ENCODE peak calls at places on chromosomes 2 and 18, in five cellular contexts. One of them, this sample, is unnamed.

GRCh38 chr2:180110469-180110868 is 103.4 kb upstream of the CWC22 start:
- DNase-seq in IMR-90: no peak
- DNase-seq in H9: no peak
- DNase-seq in mesenchymal stem cell: no peak
- DNase-seq in neuronal stem cell: no peak
- DNase-seq in this sample: no peak

GRCh38 chr2:88843061-88843460 is 151.6 kb downstream of the RPIA start:
- DNase-seq in mesenchymal stem cell: no peak
- DNase-seq in neuronal stem cell: no peak
- DNase-seq in IMR-90: no peak
- DNase-seq in H9: no peak
- DNase-seq in this sample: no peak

GRCh38 chr18:5890606-5891360 is 4.5 kb downstream of the TMEM200C start:
- DNase-seq in IMR-90: no peak
- DNase-seq in neuronal stem cell: peak; percentile 69
- DNase-seq in mesenchymal stem cell: no peak
- DNase-seq in H9: peak; percentile 70
- DNase-seq in this sample: peak; percentile 69

GRCh38 chr2:202172439-202173191 is 65.8 kb downstream of the SUMO1 start:
- DNase-seq in H9: no peak
- DNase-seq in mesenchymal stem cell: peak; percentile 28
- DNase-seq in IMR-90: peak; percentile 59
- DNase-seq in neuronal stem cell: no peak
- DNase-seq in this sample: no peak

GRCh38 chr18:31248783-31249521 is 69.0 kb upstream of the DSG1 start:
- DNase-seq in neuronal stem cell: no peak
- DNase-seq in H9: no peak
- DNase-seq in IMR-90: peak; percentile 18
- DNase-seq in mesenchymal stem cell: no peak
- DNase-seq in this sample: no peak

GRCh38 chr18:7592305-7593071 is 25.4 kb downstream of the PTPRM start:
- DNase-seq in mesenchymal stem cell: no peak
- DNase-seq in IMR-90: no peak
- DNase-seq in neuronal stem cell: no peak
- DNase-seq in H9: peak; percentile 60
- DNase-seq in this sample: no peak

GRCh38 chr18:21261352-21261751 is 19.3 kb downstream of the GREB1L start:
- DNase-seq in H9: no peak
- DNase-seq in neuronal stem cell: no peak
- DNase-seq in IMR-90: no peak
- DNase-seq in mesenchymal stem cell: no peak
- DNase-seq in this sample: no peak

GRCh38 chr2:34105015-34105767 is 506.1 kb upstream of the FAM98A start:
- DNase-seq in H9: no peak
- DNase-seq in IMR-90: peak; percentile 83
- DNase-seq in mesenchymal stem cell: peak; percentile 54
- DNase-seq in neuronal stem cell: no peak
- DNase-seq in this sample: no peak

GRCh38 chr2:74893332-74893731 is 59.4 kb downstream of the HK2 start:
- DNase-seq in IMR-90: peak; percentile 83
- DNase-seq in mesenchymal stem cell: peak; percentile 68
- DNase-seq in H9: no peak
- DNase-seq in neuronal stem cell: no peak
- DNase-seq in this sample: no peak

GRCh38 chr18:26875040-26875654 is 9.6 kb upstream of the AQP4 start:
- DNase-seq in mesenchymal stem cell: no peak
- DNase-seq in H9: no peak
- DNase-seq in neuronal stem cell: no peak
- DNase-seq in IMR-90: no peak
- DNase-seq in this sample: no peak

GRCh38 chr2:153623020-153623419 is 144.5 kb upstream of the RPRM start:
- DNase-seq in neuronal stem cell: no peak
- DNase-seq in mesenchymal stem cell: no peak
- DNase-seq in IMR-90: no peak
- DNase-seq in H9: no peak
- DNase-seq in this sample: no peak

GRCh38 chr2:10385501-10385900 is 62.6 kb downstream of the ODC1 start:
- DNase-seq in IMR-90: no peak
- DNase-seq in neuronal stem cell: no peak
- DNase-seq in mesenchymal stem cell: no peak
- DNase-seq in H9: no peak
- DNase-seq in this sample: no peak

GRCh38 chr2:223647258-223647952 is 45.2 kb upstream of the SCG2 start:
- DNase-seq in mesenchymal stem cell: peak; percentile 66
- DNase-seq in IMR-90: peak; percentile 24
- DNase-seq in neuronal stem cell: no peak
- DNase-seq in H9: no peak
- DNase-seq in this sample: no peak

GRCh38 chr18:76805221-76805620 is 17.1 kb upstream of the ZNF236 start:
- DNase-seq in H9: no peak
- DNase-seq in neuronal stem cell: no peak
- DNase-seq in IMR-90: peak; percentile 45
- DNase-seq in mesenchymal stem cell: peak; percentile 50
- DNase-seq in this sample: no peak

GRCh38 chr18:27278131-27278530 is 93.0 kb upstream of the CHST9 start:
- DNase-seq in IMR-90: no peak
- DNase-seq in H9: no peak
- DNase-seq in neuronal stem cell: no peak
- DNase-seq in mesenchymal stem cell: no peak
- DNase-seq in this sample: peak; percentile 64

GRCh38 chr2:176493221-176493825 is 224.1 kb downstream of the MTX2 start:
- DNase-seq in IMR-90: no peak
- DNase-seq in mesenchymal stem cell: no peak
- DNase-seq in H9: no peak
- DNase-seq in neuronal stem cell: no peak
- DNase-seq in this sample: no peak

GRCh38 chr2:94872676-94873361 is 1.6 kb downstream of the TEKT4 start:
- DNase-seq in neuronal stem cell: no peak
- DNase-seq in H9: no peak
- DNase-seq in IMR-90: no peak
- DNase-seq in mesenchymal stem cell: no peak
- DNase-seq in this sample: no peak

GRCh38 chr2:201441409-201441808 is 9.8 kb downstream of the TRAK2 start:
- DNase-seq in neuronal stem cell: no peak
- DNase-seq in H9: no peak
- DNase-seq in IMR-90: no peak
- DNase-seq in mesenchymal stem cell: no peak
- DNase-seq in this sample: no peak

GRCh38 chr18:45954070-45954712 is 12.9 kb downstream of the EPG5 start:
- DNase-seq in neuronal stem cell: no peak
- DNase-seq in mesenchymal stem cell: peak; percentile 82
- DNase-seq in IMR-90: peak; percentile 95
- DNase-seq in H9: no peak
- DNase-seq in this sample: peak; percentile 78

GRCh38 chr2:158501301-158501700 is 44.5 kb downstream of the PKP4 start:
- DNase-seq in H9: no peak
- DNase-seq in neuronal stem cell: no peak
- DNase-seq in IMR-90: no peak
- DNase-seq in mesenchymal stem cell: no peak
- DNase-seq in this sample: no peak

GRCh38 chr2:186903183-186903582 is 54.2 kb upstream of the ZSWIM2 start:
- DNase-seq in mesenchymal stem cell: peak; percentile 35
- DNase-seq in H9: no peak
- DNase-seq in neuronal stem cell: no peak
- DNase-seq in IMR-90: no peak
- DNase-seq in this sample: peak; percentile 38

GRCh38 chr2:232870002-232870765 is at the start of gene SNORC:
- DNase-seq in IMR-90: no peak
- DNase-seq in neuronal stem cell: no peak
- DNase-seq in mesenchymal stem cell: no peak
- DNase-seq in H9: no peak
- DNase-seq in this sample: no peak

GRCh38 chr2:134944975-134945374 is 26.4 kb downstream of the CCNT2 start:
- DNase-seq in H9: no peak
- DNase-seq in IMR-90: no peak
- DNase-seq in neuronal stem cell: no peak
- DNase-seq in mesenchymal stem cell: no peak
- DNase-seq in this sample: no peak

GRCh38 chr18:9792565-9793226 is 84.6 kb downstream of the RAB31 start:
- DNase-seq in H9: peak; percentile 77
- DNase-seq in IMR-90: no peak
- DNase-seq in neuronal stem cell: no peak
- DNase-seq in mesenchymal stem cell: no peak
- DNase-seq in this sample: peak; percentile 44

GRCh38 chr2:26168785-26169184 is 4.1 kb upstream of the GAREM2 start:
- DNase-seq in IMR-90: no peak
- DNase-seq in neuronal stem cell: no peak
- DNase-seq in H9: no peak
- DNase-seq in mesenchymal stem cell: no peak
- DNase-seq in this sample: no peak

GRCh38 chr2:157874997-157875719 is 972 bp downstream of the ACVR1 start:
- DNase-seq in neuronal stem cell: peak; percentile 36
- DNase-seq in mesenchymal stem cell: peak; percentile 82
- DNase-seq in H9: peak; percentile 46
- DNase-seq in IMR-90: peak; percentile 93
- DNase-seq in this sample: no peak

GRCh38 chr2:35114765-35115164 is 1240.8 kb upstream of the CRIM1 start:
- DNase-seq in neuronal stem cell: no peak
- DNase-seq in IMR-90: no peak
- DNase-seq in H9: peak; percentile 65
- DNase-seq in mesenchymal stem cell: no peak
- DNase-seq in this sample: no peak

GRCh38 chr18:32730620-32731021 is 42.2 kb downstream of the KLHL14 start:
- DNase-seq in IMR-90: no peak
- DNase-seq in H9: no peak
- DNase-seq in neuronal stem cell: no peak
- DNase-seq in mesenchymal stem cell: peak; percentile 18
- DNase-seq in this sample: no peak

GRCh38 chr2:50086450-50086849 is 932.1 kb upstream of the FSHR start:
- DNase-seq in H9: no peak
- DNase-seq in mesenchymal stem cell: no peak
- DNase-seq in neuronal stem cell: no peak
- DNase-seq in IMR-90: no peak
- DNase-seq in this sample: no peak

GRCh38 chr18:71134122-71134521 is 845.3 kb downstream of the SOCS6 start:
- DNase-seq in H9: no peak
- DNase-seq in mesenchymal stem cell: no peak
- DNase-seq in IMR-90: no peak
- DNase-seq in neuronal stem cell: no peak
- DNase-seq in this sample: no peak

DNA sequence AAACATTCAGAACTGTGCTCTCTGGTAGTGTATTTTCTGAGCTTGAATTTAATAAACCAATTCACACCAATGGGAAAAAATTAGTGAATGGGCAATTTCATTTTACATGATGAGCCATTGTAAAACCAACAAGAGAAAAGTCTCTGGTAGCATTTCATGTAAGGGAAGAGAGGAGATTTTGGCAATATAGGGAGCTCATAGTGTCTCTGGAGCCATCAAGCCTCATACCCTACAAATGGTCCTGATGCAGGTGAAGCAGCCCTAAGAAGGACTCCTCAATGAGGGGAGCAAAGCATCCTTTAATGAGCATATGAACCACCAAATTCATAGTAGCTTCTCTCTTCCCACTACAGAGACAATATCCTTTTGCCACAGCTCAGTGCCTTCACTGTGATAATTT is 373.0 kb downstream of the RIT2 start:
- DNase-seq in IMR-90: no peak
- DNase-seq in mesenchymal stem cell: no peak
- DNase-seq in H9: no peak
- DNase-seq in neuronal stem cell: no peak
- DNase-seq in this sample: no peak
- H3K14ac ChIP-seq in IMR-90: no peak overlapping the region
- H3K14ac ChIP-seq in mesenchymal stem cell: no peak overlapping the region
- H3K14ac ChIP-seq in H9: no peak overlapping the region
- H3K14ac ChIP-seq in neuronal stem cell: no peak overlapping the region
- H3K14ac ChIP-seq in this sample: no peak overlapping the region

GRCh38 chr2:2256011-2256410 is 75.1 kb downstream of the MYT1L start:
- DNase-seq in neuronal stem cell: no peak
- DNase-seq in IMR-90: no peak
- DNase-seq in mesenchymal stem cell: no peak
- DNase-seq in H9: no peak
- DNase-seq in this sample: no peak

GRCh38 chr2:2253139-2254016 is 77.7 kb downstream of the MYT1L start:
- DNase-seq in H9: no peak
- DNase-seq in mesenchymal stem cell: no peak
- DNase-seq in neuronal stem cell: no peak
- DNase-seq in IMR-90: no peak
- DNase-seq in this sample: no peak

GRCh38 chr2:2251255-2251654 is 79.8 kb downstream of the MYT1L start:
- DNase-seq in neuronal stem cell: no peak
- DNase-seq in IMR-90: no peak
- DNase-seq in H9: no peak
- DNase-seq in mesenchymal stem cell: no peak
- DNase-seq in this sample: no peak

GRCh38 chr2:2252179-2252578 is 78.9 kb downstream of the MYT1L start:
- DNase-seq in IMR-90: no peak
- DNase-seq in H9: no peak
- DNase-seq in mesenchymal stem cell: no peak
- DNase-seq in neuronal stem cell: no peak
- DNase-seq in this sample: no peak

DNA sequence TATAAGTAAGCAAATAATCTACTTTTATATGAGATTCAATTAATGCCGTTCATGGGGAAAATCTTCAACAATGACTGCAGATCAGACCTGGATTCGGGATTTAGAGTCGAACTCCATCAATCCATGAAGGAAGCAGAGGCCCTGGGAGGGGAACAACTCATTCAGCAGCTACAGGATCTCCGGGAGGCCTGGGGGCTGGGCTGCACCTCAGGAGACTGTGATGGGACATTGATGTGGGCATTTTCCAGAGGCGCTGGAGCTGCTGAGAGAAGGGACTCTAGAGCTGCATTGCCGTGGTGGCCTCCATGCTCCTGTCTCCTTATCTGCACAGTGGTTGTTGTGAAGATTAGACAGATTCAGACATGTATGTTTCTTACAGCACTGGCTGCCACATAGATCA is 76.9 kb downstream of the MYT1L start:
- DNase-seq in neuronal stem cell: no peak
- DNase-seq in IMR-90: no peak
- DNase-seq in H9: no peak
- DNase-seq in mesenchymal stem cell: no peak
- DNase-seq in this sample: no peak
- H3K4ac ChIP-seq in neuronal stem cell: no peak overlapping the region
- H3K4ac ChIP-seq in IMR-90: no peak overlapping the region
- H3K4ac ChIP-seq in H9: no peak overlapping the region
- H3K4ac ChIP-seq in mesenchymal stem cell: no peak overlapping the region
- H3K4ac ChIP-seq in this sample: no peak overlapping the region

GRCh38 chr2:169362346-169363026 is at the start of gene LRP2:
- DNase-seq in neuronal stem cell: peak; percentile 50
- DNase-seq in mesenchymal stem cell: peak; percentile 15
- DNase-seq in IMR-90: no peak
- DNase-seq in H9: peak; percentile 38
- DNase-seq in this sample: no peak
- H3K9ac ChIP-seq in neuronal stem cell: peak within 1 kb of the TSS; percentile 100
- H3K9ac ChIP-seq in mesenchymal stem cell: no peak within 1 kb of the TSS
- H3K9ac ChIP-seq in IMR-90: no peak within 1 kb of the TSS
- H3K9ac ChIP-seq in H9: no peak within 1 kb of the TSS
- H3K9ac ChIP-seq in this sample: no peak within 1 kb of the TSS

DNA sequence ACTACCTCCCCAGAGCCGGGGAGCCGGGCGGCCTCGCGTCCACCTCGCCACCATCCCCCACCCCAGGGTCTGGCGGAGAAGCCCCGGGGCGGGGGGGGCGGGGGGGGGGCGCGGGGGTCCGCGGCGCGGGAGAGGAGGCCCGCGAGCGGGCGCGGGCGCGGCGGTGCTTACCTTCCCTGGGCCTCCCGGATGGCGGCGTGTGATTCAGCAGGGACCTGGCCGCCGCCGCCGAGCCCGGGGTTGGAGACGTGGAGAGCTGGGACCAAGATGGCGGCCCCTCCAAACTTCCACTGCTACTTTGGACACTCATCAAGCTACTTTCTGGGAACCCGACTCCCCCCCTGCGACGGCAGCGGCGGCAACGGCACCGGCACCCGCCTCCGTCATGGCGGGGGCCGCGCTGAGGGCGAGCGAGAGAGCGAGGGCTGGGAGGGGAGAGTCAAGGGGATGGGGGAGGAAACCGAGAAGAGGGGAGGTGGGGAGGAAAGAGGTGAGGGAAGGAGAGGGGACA is 519 bp downstream of the TLK1 start:
- DNase-seq in H9: peak; percentile 63
- DNase-seq in IMR-90: peak; percentile 62
- DNase-seq in neuronal stem cell: peak; percentile 66
- DNase-seq in mesenchymal stem cell: peak; percentile 78
- DNase-seq in this sample: peak; percentile 72
- H3K14ac ChIP-seq in H9: peak overlapping the region; percentile 86
- H3K14ac ChIP-seq in IMR-90: peak overlapping the region; percentile 90
- H3K14ac ChIP-seq in neuronal stem cell: peak overlapping the region; percentile 100
- H3K14ac ChIP-seq in mesenchymal stem cell: peak overlapping the region; percentile 100
- H3K14ac ChIP-seq in this sample: peak overlapping the region; percentile 100

This sample was measured in trophoblast cell.